ENCODE peak calls at places on chromosomes 16 and 17, in eight cellular contexts. O is AG09319, D is GM12865, N is right atrium auricular region, H is psoas muscle, P is A549, Q is neural crest cell, Y is left lung. Z is an unnamed sample.

GRCh38 chr16:23398987-23399805 is 53.8 kb downstream of the COG7 start:
- DNase-seq in O (no peak), D (no peak), N (no peak), H (peak; percentile 54), P (no peak), Q (peak; percentile 12), Y (no peak), Z (no peak)

GRCh38 chr17:32142857-32143524 is 689 bp downstream of the RHOT1 start:
- DNase-seq in O (no peak), D (peak; percentile 51), N (no peak), H (peak; percentile 58), P (peak; percentile 46), Q (peak; percentile 18), Y (peak; percentile 84), Z (no peak)

GRCh38 chr17:18961634-18962493 is 9.9 kb downstream of the SLC5A10 start:
- DNase-seq in O (no peak), D (peak; percentile 73), N (no peak), H (no peak), P (peak; percentile 64), Q (no peak), Y (peak; percentile 47), Z (peak; percentile 29)

GRCh38 chr17:57761887-57762286 is 16.8 kb upstream of the CCDC182 start:
- DNase-seq in O (no peak), D (no peak), N (no peak), H (no peak), P (no peak), Q (no peak), Y (no peak), Z (no peak)

GRCh38 chr16:55567382-55567781 is 898 bp downstream of the CAPNS2 start:
- DNase-seq in O (no peak), D (no peak), N (no peak), H (no peak), P (no peak), Q (no peak), Y (no peak), Z (no peak)

GRCh38 chr16:14629612-14629918 is 495 bp downstream of the PARN start:
- DNase-seq in O (no peak), D (no peak), N (no peak), H (no peak), P (no peak), Q (no peak), Y (no peak), Z (no peak)

GRCh38 chr17:80743181-80743771 is 198.6 kb downstream of the RPTOR start:
- DNase-seq in O (no peak), D (no peak), N (no peak), H (peak; percentile 45), P (no peak), Q (no peak), Y (no peak), Z (no peak)

GRCh38 chr16:56298948-56299602 is 107.8 kb downstream of the GNAO1 start:
- DNase-seq in O (no peak), D (no peak), N (no peak), H (no peak), P (no peak), Q (no peak), Y (no peak), Z (no peak)

GRCh38 chr17:2815781-2816185 is 19.5 kb downstream of the RAP1GAP2 start:
- DNase-seq in O (no peak), D (no peak), N (no peak), H (no peak), P (no peak), Q (no peak), Y (no peak), Z (no peak)

GRCh38 chr16:16150117-16150877 is 73.0 kb downstream of the ABCC6 start:
- DNase-seq in O (peak; percentile 49), D (no peak), N (peak; percentile 69), H (peak; percentile 54), P (no peak), Q (no peak), Y (no peak), Z (no peak)

GRCh38 chr16:89863741-89864391 is 9.5 kb upstream of the TCF25 start:
- DNase-seq in O (no peak), D (peak; percentile 86), N (no peak), H (no peak), P (no peak), Q (no peak), Y (no peak), Z (peak; percentile 63)

GRCh38 chr16:86002178-86002577 is 103.2 kb downstream of the IRF8 start:
- DNase-seq in O (no peak), D (peak; percentile 86), N (no peak), H (no peak), P (no peak), Q (no peak), Y (no peak), Z (no peak)

DNA sequence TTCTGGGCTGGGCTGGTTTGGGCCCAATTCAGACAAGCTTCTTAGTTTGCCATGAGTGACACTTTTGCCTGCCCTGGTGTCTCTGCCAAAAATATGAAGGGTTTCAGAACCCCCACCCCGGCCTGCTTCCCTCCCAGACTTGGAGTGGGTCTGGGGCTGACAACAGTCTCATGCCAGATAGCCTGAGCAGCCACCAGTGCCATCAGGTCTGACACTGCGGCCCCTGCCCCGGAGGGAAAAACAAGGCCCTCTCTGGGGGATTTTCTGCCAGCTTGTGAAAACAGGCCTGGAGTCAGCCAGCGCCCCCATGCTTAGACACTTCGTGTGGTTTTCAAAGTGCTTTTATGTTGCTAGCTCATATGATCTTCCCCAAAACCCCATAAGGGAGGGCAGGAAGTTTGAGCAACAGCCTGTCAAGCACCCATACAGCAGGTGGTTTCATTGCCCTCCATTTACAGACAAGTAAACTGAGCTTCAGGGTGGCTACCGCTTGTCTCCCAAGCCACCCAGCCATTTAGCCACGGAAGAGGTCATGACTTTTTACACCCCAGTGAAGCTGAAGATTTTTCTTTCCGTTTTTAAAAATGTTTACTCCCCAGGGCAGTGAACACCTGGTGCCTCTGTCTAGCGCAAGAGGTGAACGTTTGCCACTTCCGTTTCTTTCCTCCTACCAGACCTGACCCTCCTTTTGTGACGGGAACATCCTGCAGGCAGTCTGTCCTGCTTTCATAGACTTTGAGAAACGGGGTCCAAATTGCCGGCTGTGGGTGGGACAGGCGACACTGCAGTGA is 300.6 kb downstream of the SEC14L1 start:
- DNase-seq in O (no peak), D (peak; percentile 98), N (no peak), H (no peak), P (no peak), Q (no peak), Y (no peak), Z (no peak)
- TF ChIP-seq CTCF in O (no peak), D (peak; percentile 5), N (no peak), H (no peak), P (no peak), Q (no peak), Y (no peak), Z (no peak)

GRCh38 chr17:75433223-75433622 is 23.2 kb upstream of the TMEM94 start:
- DNase-seq in O (no peak), D (no peak), N (no peak), H (no peak), P (no peak), Q (no peak), Y (no peak), Z (no peak)

GRCh38 chr17:75428775-75429469 is 23.4 kb upstream of the GRB2 start:
- DNase-seq in O (peak; percentile 64), D (no peak), N (no peak), H (no peak), P (peak; percentile 87), Q (no peak), Y (no peak), Z (peak; percentile 55)

GRCh38 chr17:75430159-75430748 is 24.8 kb upstream of the GRB2 start:
- DNase-seq in O (peak; percentile 45), D (no peak), N (no peak), H (no peak), P (peak; percentile 90), Q (no peak), Y (no peak), Z (no peak)
- TF ChIP-seq CTCF in O (no peak), D (no peak), N (no peak), H (no peak), P (no peak), Q (no peak), Y (no peak), Z (no peak)

GRCh38 chr16:84183911-84184310 is 2.9 kb downstream of the TAF1C start:
- DNase-seq in O (no peak), D (no peak), N (no peak), H (no peak), P (peak; percentile 46), Q (no peak), Y (peak; percentile 44), Z (no peak)
- TF ChIP-seq CTCF in O (peak; percentile 11), D (no peak), N (peak; percentile 50), H (peak; percentile 9), P (peak; percentile 61), Q (no peak), Y (no peak), Z (no peak)

DNA sequence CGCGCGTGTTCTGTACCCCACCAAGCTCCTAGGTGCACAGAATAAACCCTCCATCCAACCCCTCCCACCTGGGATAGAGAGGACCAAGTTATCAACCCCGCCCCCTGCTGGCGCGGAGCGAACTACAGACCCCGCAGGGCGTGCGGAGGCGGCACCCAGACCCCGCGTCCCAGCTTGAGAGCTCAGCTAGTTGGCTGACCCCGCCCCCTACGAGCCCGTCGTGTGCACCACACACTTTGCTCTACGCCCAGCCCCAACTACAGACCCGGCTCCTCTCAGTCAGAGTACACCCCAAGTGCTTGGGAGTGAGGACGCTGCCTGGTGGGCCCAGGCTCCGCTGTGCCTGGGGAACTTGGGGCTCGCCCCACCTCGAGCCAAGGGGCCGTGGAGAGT is 1.5 kb downstream of the GRIN2A start:
- DNase-seq in O (no peak), D (peak; percentile 51), N (no peak), H (peak; percentile 20), P (peak; percentile 17), Q (peak; percentile 70), Y (peak; percentile 76), Z (no peak)
- TF ChIP-seq CTCF in O (peak; percentile 48), D (peak; percentile 52), N (peak; percentile 56), H (no peak), P (peak; percentile 12), Q (peak; percentile 62), Y (no peak), Z (no peak)

Z was measured in CD14-positive monocyte.